ENCODE peak calls at places on chromosomes 7 and 10, in nine cellular contexts. One of them, this sample, is unnamed.

GRCh38 chr7:13540429-13540828 is 449.0 kb downstream of the ETV1 start:
- DNase-seq in progenitor cell of endocrine pancreas: no peak
- DNase-seq in cardiac fibroblast: peak; percentile 70
- DNase-seq in H1: no peak
- DNase-seq in aorta: no peak
- DNase-seq in stimulated activated naive B cell treated with anti-CD40 and anti-IgM and Interleukin-4, amounts not matched to agents 10 μg/mL and 1 μg/mL and 100 μg/mL, for 72 hours: no peak
- DNase-seq in lung microvascular endothelial cell: no peak
- DNase-seq in GM12892: no peak
- DNase-seq in coronary artery: no peak
- DNase-seq in this sample: no peak

GRCh38 chr10:88881335-88881734 is 1.3 kb downstream of the STAMBPL1 start:
- DNase-seq in progenitor cell of endocrine pancreas: no peak
- DNase-seq in cardiac fibroblast: peak; percentile 35
- DNase-seq in H1: no peak
- DNase-seq in aorta: no peak
- DNase-seq in stimulated activated naive B cell treated with anti-CD40 and anti-IgM and Interleukin-4, amounts not matched to agents 10 μg/mL and 1 μg/mL and 100 μg/mL, for 72 hours: no peak
- DNase-seq in lung microvascular endothelial cell: peak; percentile 13
- DNase-seq in GM12892: no peak
- DNase-seq in coronary artery: no peak
- DNase-seq in this sample: no peak

GRCh38 chr10:22086730-22087364 is 83.3 kb upstream of the DNAJC1 start:
- DNase-seq in progenitor cell of endocrine pancreas: no peak
- DNase-seq in cardiac fibroblast: peak; percentile 86
- DNase-seq in H1: no peak
- DNase-seq in aorta: peak; percentile 63
- DNase-seq in stimulated activated naive B cell treated with anti-CD40 and anti-IgM and Interleukin-4, amounts not matched to agents 10 μg/mL and 1 μg/mL and 100 μg/mL, for 72 hours: no peak
- DNase-seq in lung microvascular endothelial cell: no peak
- DNase-seq in GM12892: no peak
- DNase-seq in coronary artery: no peak
- DNase-seq in this sample: no peak

GRCh38 chr10:6053816-6054581 is 8.2 kb downstream of the IL2RA start:
- DNase-seq in progenitor cell of endocrine pancreas: no peak
- DNase-seq in cardiac fibroblast: no peak
- DNase-seq in H1: no peak
- DNase-seq in aorta: peak; percentile 56
- DNase-seq in stimulated activated naive B cell treated with anti-CD40 and anti-IgM and Interleukin-4, amounts not matched to agents 10 μg/mL and 1 μg/mL and 100 μg/mL, for 72 hours: no peak
- DNase-seq in lung microvascular endothelial cell: peak; percentile 15
- DNase-seq in GM12892: no peak
- DNase-seq in coronary artery: peak; percentile 74
- DNase-seq in this sample: no peak

GRCh38 chr7:54839538-54840213 is 80.7 kb upstream of the SEC61G start:
- DNase-seq in progenitor cell of endocrine pancreas: peak; percentile 31
- DNase-seq in cardiac fibroblast: peak; percentile 74
- DNase-seq in H1: peak; percentile 39
- DNase-seq in aorta: peak; percentile 85
- DNase-seq in stimulated activated naive B cell treated with anti-CD40 and anti-IgM and Interleukin-4, amounts not matched to agents 10 μg/mL and 1 μg/mL and 100 μg/mL, for 72 hours: no peak
- DNase-seq in lung microvascular endothelial cell: peak; percentile 19
- DNase-seq in GM12892: no peak
- DNase-seq in coronary artery: peak; percentile 77
- DNase-seq in this sample: no peak

GRCh38 chr7:44046321-44047061 is 2.0 kb downstream of the DBNL start:
- DNase-seq in progenitor cell of endocrine pancreas: no peak
- DNase-seq in cardiac fibroblast: no peak
- DNase-seq in H1: no peak
- DNase-seq in aorta: no peak
- DNase-seq in stimulated activated naive B cell treated with anti-CD40 and anti-IgM and Interleukin-4, amounts not matched to agents 10 μg/mL and 1 μg/mL and 100 μg/mL, for 72 hours: peak; percentile 81
- DNase-seq in lung microvascular endothelial cell: peak; percentile 63
- DNase-seq in GM12892: no peak
- DNase-seq in coronary artery: peak; percentile 69
- DNase-seq in this sample: no peak

GRCh38 chr7:158973941-158974785 is 117.8 kb downstream of the DYNC2I1 start:
- DNase-seq in progenitor cell of endocrine pancreas: no peak
- DNase-seq in cardiac fibroblast: no peak
- DNase-seq in H1: no peak
- DNase-seq in aorta: no peak
- DNase-seq in stimulated activated naive B cell treated with anti-CD40 and anti-IgM and Interleukin-4, amounts not matched to agents 10 μg/mL and 1 μg/mL and 100 μg/mL, for 72 hours: no peak
- DNase-seq in lung microvascular endothelial cell: no peak
- DNase-seq in GM12892: no peak
- DNase-seq in coronary artery: no peak
- DNase-seq in this sample: no peak

GRCh38 chr10:72328045-72328828 is 26.5 kb downstream of the DNAJB12 start:
- DNase-seq in progenitor cell of endocrine pancreas: no peak
- DNase-seq in cardiac fibroblast: peak; percentile 80
- DNase-seq in H1: no peak
- DNase-seq in aorta: peak; percentile 77
- DNase-seq in stimulated activated naive B cell treated with anti-CD40 and anti-IgM and Interleukin-4, amounts not matched to agents 10 μg/mL and 1 μg/mL and 100 μg/mL, for 72 hours: no peak
- DNase-seq in lung microvascular endothelial cell: peak; percentile 83
- DNase-seq in GM12892: no peak
- DNase-seq in coronary artery: peak; percentile 85
- DNase-seq in this sample: no peak

GRCh38 chr7:42236266-42237161 is 495 bp downstream of the GLI3 start:
- DNase-seq in progenitor cell of endocrine pancreas: peak; percentile 22
- DNase-seq in cardiac fibroblast: peak; percentile 62
- DNase-seq in H1: no peak
- DNase-seq in aorta: peak; percentile 69
- DNase-seq in stimulated activated naive B cell treated with anti-CD40 and anti-IgM and Interleukin-4, amounts not matched to agents 10 μg/mL and 1 μg/mL and 100 μg/mL, for 72 hours: no peak
- DNase-seq in lung microvascular endothelial cell: peak; percentile 29
- DNase-seq in GM12892: no peak
- DNase-seq in coronary artery: peak; percentile 79
- DNase-seq in this sample: peak; percentile 34

GRCh38 chr10:102422586-102423129 is 2.0 kb downstream of the FBXL15 start:
- DNase-seq in progenitor cell of endocrine pancreas: peak; percentile 61
- DNase-seq in cardiac fibroblast: peak; percentile 75
- DNase-seq in H1: peak; percentile 67
- DNase-seq in aorta: peak; percentile 90
- DNase-seq in stimulated activated naive B cell treated with anti-CD40 and anti-IgM and Interleukin-4, amounts not matched to agents 10 μg/mL and 1 μg/mL and 100 μg/mL, for 72 hours: peak; percentile 68
- DNase-seq in lung microvascular endothelial cell: peak; percentile 88
- DNase-seq in GM12892: peak; percentile 72
- DNase-seq in coronary artery: peak; percentile 86
- DNase-seq in this sample: peak; percentile 65

GRCh38 chr7:22429386-22429785 is 70.6 kb downstream of the STEAP1B start:
- DNase-seq in progenitor cell of endocrine pancreas: no peak
- DNase-seq in cardiac fibroblast: peak; percentile 27
- DNase-seq in H1: no peak
- DNase-seq in aorta: no peak
- DNase-seq in stimulated activated naive B cell treated with anti-CD40 and anti-IgM and Interleukin-4, amounts not matched to agents 10 μg/mL and 1 μg/mL and 100 μg/mL, for 72 hours: no peak
- DNase-seq in lung microvascular endothelial cell: no peak
- DNase-seq in GM12892: no peak
- DNase-seq in coronary artery: no peak
- DNase-seq in this sample: no peak

GRCh38 chr7:135151162-135151932 is 3.5 kb downstream of the TMEM140 start:
- DNase-seq in progenitor cell of endocrine pancreas: no peak
- DNase-seq in cardiac fibroblast: no peak
- DNase-seq in H1: no peak
- DNase-seq in aorta: peak; percentile 58
- DNase-seq in stimulated activated naive B cell treated with anti-CD40 and anti-IgM and Interleukin-4, amounts not matched to agents 10 μg/mL and 1 μg/mL and 100 μg/mL, for 72 hours: peak; percentile 38
- DNase-seq in lung microvascular endothelial cell: peak; percentile 73
- DNase-seq in GM12892: no peak
- DNase-seq in coronary artery: no peak
- DNase-seq in this sample: no peak

GRCh38 chr10:133163889-133164815 is 4.1 kb downstream of the KNDC1 start:
- DNase-seq in progenitor cell of endocrine pancreas: peak; percentile 6
- DNase-seq in cardiac fibroblast: no peak
- DNase-seq in H1: no peak
- DNase-seq in aorta: peak; percentile 29
- DNase-seq in stimulated activated naive B cell treated with anti-CD40 and anti-IgM and Interleukin-4, amounts not matched to agents 10 μg/mL and 1 μg/mL and 100 μg/mL, for 72 hours: no peak
- DNase-seq in lung microvascular endothelial cell: no peak
- DNase-seq in GM12892: no peak
- DNase-seq in coronary artery: no peak
- DNase-seq in this sample: no peak

GRCh38 chr7:99728615-99729014 is 6.4 kb downstream of the CYP3A7 start:
- DNase-seq in progenitor cell of endocrine pancreas: no peak
- DNase-seq in cardiac fibroblast: no peak
- DNase-seq in H1: no peak
- DNase-seq in aorta: no peak
- DNase-seq in stimulated activated naive B cell treated with anti-CD40 and anti-IgM and Interleukin-4, amounts not matched to agents 10 μg/mL and 1 μg/mL and 100 μg/mL, for 72 hours: no peak
- DNase-seq in lung microvascular endothelial cell: no peak
- DNase-seq in GM12892: no peak
- DNase-seq in coronary artery: no peak
- DNase-seq in this sample: no peak

GRCh38 chr10:93458821-93459257 is 23.3 kb downstream of the MYOF start:
- DNase-seq in progenitor cell of endocrine pancreas: peak; percentile 55
- DNase-seq in cardiac fibroblast: peak; percentile 100
- DNase-seq in H1: no peak
- DNase-seq in aorta: peak; percentile 91
- DNase-seq in stimulated activated naive B cell treated with anti-CD40 and anti-IgM and Interleukin-4, amounts not matched to agents 10 μg/mL and 1 μg/mL and 100 μg/mL, for 72 hours: no peak
- DNase-seq in lung microvascular endothelial cell: peak; percentile 46
- DNase-seq in GM12892: no peak
- DNase-seq in coronary artery: peak; percentile 96
- DNase-seq in this sample: no peak

GRCh38 chr10:88064608-88065383 is 201.4 kb downstream of the PTEN start:
- DNase-seq in progenitor cell of endocrine pancreas: no peak
- DNase-seq in cardiac fibroblast: peak; percentile 73
- DNase-seq in H1: no peak
- DNase-seq in aorta: peak; percentile 70
- DNase-seq in stimulated activated naive B cell treated with anti-CD40 and anti-IgM and Interleukin-4, amounts not matched to agents 10 μg/mL and 1 μg/mL and 100 μg/mL, for 72 hours: peak; percentile 44
- DNase-seq in lung microvascular endothelial cell: no peak
- DNase-seq in GM12892: no peak
- DNase-seq in coronary artery: no peak
- DNase-seq in this sample: peak; percentile 38

GRCh38 chr7:42964849-42965805 is 33.0 kb downstream of the MRPL32 start:
- DNase-seq in progenitor cell of endocrine pancreas: no peak
- DNase-seq in cardiac fibroblast: peak; percentile 54
- DNase-seq in H1: no peak
- DNase-seq in aorta: no peak
- DNase-seq in stimulated activated naive B cell treated with anti-CD40 and anti-IgM and Interleukin-4, amounts not matched to agents 10 μg/mL and 1 μg/mL and 100 μg/mL, for 72 hours: no peak
- DNase-seq in lung microvascular endothelial cell: no peak
- DNase-seq in GM12892: no peak
- DNase-seq in coronary artery: no peak
- DNase-seq in this sample: no peak

GRCh38 chr7:146090023-146090645 is 26.5 kb upstream of the CNTNAP2 start:
- DNase-seq in progenitor cell of endocrine pancreas: no peak
- DNase-seq in cardiac fibroblast: peak; percentile 54
- DNase-seq in H1: no peak
- DNase-seq in aorta: no peak
- DNase-seq in stimulated activated naive B cell treated with anti-CD40 and anti-IgM and Interleukin-4, amounts not matched to agents 10 μg/mL and 1 μg/mL and 100 μg/mL, for 72 hours: no peak
- DNase-seq in lung microvascular endothelial cell: peak; percentile 20
- DNase-seq in GM12892: no peak
- DNase-seq in coronary artery: no peak
- DNase-seq in this sample: peak; percentile 32

GRCh38 chr7:98831641-98832221 is 38.1 kb downstream of the TMEM130 start:
- DNase-seq in progenitor cell of endocrine pancreas: no peak
- DNase-seq in cardiac fibroblast: peak; percentile 55
- DNase-seq in H1: no peak
- DNase-seq in aorta: no peak
- DNase-seq in stimulated activated naive B cell treated with anti-CD40 and anti-IgM and Interleukin-4, amounts not matched to agents 10 μg/mL and 1 μg/mL and 100 μg/mL, for 72 hours: peak; percentile 1
- DNase-seq in lung microvascular endothelial cell: peak; percentile 53
- DNase-seq in GM12892: no peak
- DNase-seq in coronary artery: no peak
- DNase-seq in this sample: no peak